ENCODE peak calls at places on chromosomes 6 and 20, in ten cellular contexts. K is fibroblast of lung; O is CD8-positive, alpha-beta memory T cell; T is mesenchymal stem cell; Y is mesendoderm; G is PC-9; W is pancreas; H is tibial nerve; Q is NT2/D1; C is cardiac muscle cell. S is an unnamed sample. For H3K27me3 and H3K4me1, the result is how much of the 10 kb centered on the place peaks cover.

GRCh38 chr6:165852676-165853075 is 189.6 kb upstream of the PDE10A start:
- DNase-seq in Y (no peak), Q (no peak), O (no peak), W (no peak), H (no peak), T (no peak), G (no peak), K (no peak), C (no peak), S (no peak)

GRCh38 chr6:47203968-47204611 is 105.6 kb downstream of the TNFRSF21 start:
- DNase-seq in K (no peak), W (no peak), Y (no peak), O (no peak), C (no peak), H (no peak), Q (no peak), G (no peak), T (no peak), S (no peak)

GRCh38 chr20:44247131-44247571 is at the start of gene GDAP1L1:
- DNase-seq in H (no peak), C (no peak), W (no peak), G (no peak), Y (peak), Q (no peak), K (no peak), O (no peak), T (no peak), S (no peak)

GRCh38 chr6:143206550-143206949 is 145.9 kb downstream of the AIG1 start:
- DNase-seq in Y (no peak), W (no peak), Q (no peak), O (no peak), H (no peak), T (no peak), C (no peak), K (no peak), G (no peak), S (no peak)

GRCh38 chr6:157269261-157269794 is 54.0 kb downstream of the TMEM242 start:
- DNase-seq in Y (no peak), T (peak), G (no peak), H (no peak), C (peak), O (no peak), K (peak), W (peak), Q (no peak), S (no peak)

GRCh38 chr6:70520575-70520974 is 46.2 kb upstream of the SDHAF4 start:
- DNase-seq in G (no peak), T (peak), H (no peak), Q (no peak), C (peak), O (peak), K (peak), Y (peak), W (no peak), S (no peak)

GRCh38 chr6:166906376-166907044 is 49.8 kb downstream of the RNASET2 start:
- DNase-seq in G (no peak), K (no peak), Y (no peak), O (no peak), Q (no peak), H (no peak), W (no peak), C (no peak), T (no peak), S (no peak)

GRCh38 chr20:5230544-5230943 is 86.2 kb downstream of the PROKR2 start:
- DNase-seq in T (no peak), Y (no peak), C (no peak), G (no peak), O (no peak), Q (no peak), W (no peak), K (no peak), H (no peak), S (no peak)

GRCh38 chr6:6875818-6876470 is 231.8 kb upstream of the RREB1 start:
- DNase-seq in T (peak), G (peak), K (peak), Y (no peak), W (no peak), O (no peak), H (no peak), Q (no peak), C (peak), S (no peak)

GRCh38 chr6:110366241-110366640 is 8.1 kb upstream of the METTL24 start:
- DNase-seq in Y (peak), O (no peak), G (no peak), Q (no peak), T (no peak), H (no peak), K (no peak), C (no peak), W (no peak), S (no peak)

GRCh38 chr6:44257007-44257752 is at the start of gene SLC35B2:
- DNase-seq in O (peak), G (peak), Y (peak), C (peak), K (peak), T (peak), H (peak), W (peak), Q (no peak), S (no peak)

GRCh38 chr6:41098366-41098765 is 25.6 kb downstream of the NFYA start:
- DNase-seq in H (no peak), K (no peak), Q (no peak), Y (no peak), W (no peak), G (no peak), T (no peak), C (peak), O (no peak), S (no peak)

GRCh38 chr6:170024940-170025339 is 265.9 kb downstream of the DLL1 start:
- DNase-seq in K (peak), Y (no peak), C (peak), G (no peak), H (no peak), Q (no peak), W (no peak), O (no peak), T (peak), S (no peak)

GRCh38 chr20:44532981-44533331 is 11.1 kb upstream of the SERINC3 start:
- DNase-seq in T (peak), G (peak), Q (no peak), O (peak), K (peak), C (no peak), W (no peak), H (no peak), Y (no peak), S (no peak)

GRCh38 chr6:169798764-169799473 is 47.5 kb downstream of the ERMARD start:
- DNase-seq in G (no peak), C (no peak), K (no peak), T (no peak), H (no peak), Y (no peak), O (no peak), W (no peak), Q (no peak), S (no peak)

GRCh38 chr6:116631379-116631990 is 15.2 kb downstream of the RSPH4A start:
- DNase-seq in G (no peak), Y (peak), T (no peak), Q (no peak), W (peak), O (no peak), K (no peak), H (no peak), C (peak), S (no peak)

GRCh38 chr20:37643400-37643799 is 50.4 kb upstream of the CTNNBL1 start:
- DNase-seq in T (no peak), W (no peak), G (no peak), Q (no peak), C (no peak), O (no peak), K (peak), H (no peak), Y (no peak), S (no peak)

GRCh38 chr6:109799664-109800063 is 108.6 kb downstream of the FIG4 start:
- DNase-seq in C (no peak), Q (no peak), K (peak), W (no peak), O (no peak), Y (no peak), G (peak), T (peak), H (no peak), S (no peak)

GRCh38 chr6:68636710-68637470 is 1.8 kb downstream of the ADGRB3 start:
- DNase-seq in Y (no peak), K (no peak), W (no peak), C (no peak), O (no peak), Q (no peak), T (no peak), G (no peak), H (no peak), S (no peak)
- H3K27me3 ChIP-seq in Y (under half), K (under half), W (under half), C (half or more), O (under half), Q (half or more), T (under half), G (under half), H (under half), S (under half)

GRCh38 chr6:36443951-36444428 is 1.2 kb downstream of the KCTD20 start:
- DNase-seq in O (peak), K (peak), Q (no peak), W (no peak), C (no peak), T (peak), H (no peak), Y (peak), G (no peak), S (no peak)

GRCh38 chr6:36445651-36446050 is 2.9 kb downstream of the KCTD20 start:
- DNase-seq in W (no peak), H (no peak), Q (no peak), C (peak), K (no peak), Y (no peak), G (no peak), O (no peak), T (no peak), S (no peak)

GRCh38 chr6:36443498-36443844 is 671 bp downstream of the KCTD20 start:
- DNase-seq in C (no peak), O (no peak), W (no peak), Y (no peak), G (no peak), T (no peak), H (no peak), Q (no peak), K (peak), S (no peak)

GRCh38 chr6:36442671-36443497 is at the start of the genes KCTD20 and PXT1:
- DNase-seq in H (peak), Y (peak), Q (no peak), W (peak), C (peak), K (peak), O (peak), T (peak), G (peak), S (no peak)

DNA sequence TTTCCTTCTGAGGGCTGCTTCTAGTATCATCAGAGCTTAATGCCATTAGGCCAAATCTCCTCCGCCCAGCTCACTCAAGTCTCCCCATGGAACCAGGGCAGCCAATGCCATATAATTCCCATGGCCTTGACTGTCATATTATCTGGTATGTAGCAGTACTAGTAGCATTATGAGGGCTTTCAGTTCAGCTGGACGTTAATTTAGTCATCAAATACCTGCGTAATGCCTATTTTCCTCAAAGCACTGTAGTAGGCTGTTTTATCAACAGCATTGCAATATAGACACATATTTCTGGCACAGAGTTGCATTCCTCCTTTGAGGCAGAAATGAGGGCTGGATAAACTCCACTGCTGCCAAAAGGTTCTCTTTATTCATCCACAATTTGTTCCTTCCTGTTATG is 1.7 kb downstream of the KCTD20 start:
- DNase-seq in G (no peak), H (no peak), Q (no peak), W (no peak), O (no peak), C (peak), K (peak), Y (no peak), T (peak), S (no peak)
- H3K4me3 ChIP-seq in G (peak), H (peak), Q (no peak), W (peak), O (peak), C (peak), K (no peak), Y (no peak), T (no peak), S (no peak)

GRCh38 chr20:43189614-43190331 is at the start of gene PTPRT:
- DNase-seq in Q (no peak), T (no peak), C (no peak), K (no peak), H (no peak), G (no peak), W (no peak), O (no peak), Y (no peak), S (no peak)
- H3K4me1 ChIP-seq in Q (under half), T (under half), C (under half), K (under half), H (under half), G (under half), W (under half), O (under half), Y (under half), S (under half)

DNA sequence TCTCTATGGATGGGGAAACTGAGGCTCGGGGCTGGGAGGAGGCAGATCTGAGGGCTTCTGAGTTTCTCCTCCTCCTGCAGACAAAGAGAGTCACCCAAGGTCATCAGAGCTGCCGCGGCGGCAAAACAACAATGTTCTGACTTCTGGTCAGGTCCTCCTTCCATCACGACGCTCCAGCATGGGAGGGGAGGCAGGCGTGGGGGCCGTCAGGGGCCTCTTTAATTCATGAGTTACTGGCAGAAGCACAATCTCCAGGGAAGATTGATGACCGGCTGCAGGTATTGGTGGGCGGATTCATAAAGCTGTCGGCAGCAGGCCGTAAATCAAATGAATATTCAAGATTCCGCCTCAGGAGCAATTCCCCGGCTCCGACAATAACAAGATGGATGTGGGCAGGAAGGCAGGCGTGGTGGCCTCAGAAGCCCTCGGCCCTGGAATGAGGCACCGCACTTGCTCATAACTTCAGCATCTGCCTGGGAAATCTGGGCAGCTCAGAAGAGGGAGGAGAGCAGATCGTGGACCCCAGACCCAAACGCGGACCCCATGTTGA is 19.1 kb downstream of the PCK1 start:
- DNase-seq in Y (no peak), W (no peak), K (no peak), O (no peak), Q (no peak), C (no peak), G (no peak), H (no peak), T (no peak), S (no peak)
- H3K27me3 ChIP-seq in Y (under half), W (under half), K (under half), O (under half), Q (under half), C (under half), G (half or more), H (under half), T (half or more), S (under half)

GRCh38 chr20:7078804-7079203 is 311.3 kb downstream of the BMP2 start:
- DNase-seq in T (no peak), W (no peak), Y (no peak), Q (no peak), G (no peak), O (no peak), H (no peak), K (no peak), C (no peak), S (no peak)

GRCh38 chr20:7085448-7085847 is 318.0 kb downstream of the BMP2 start:
- DNase-seq in W (no peak), G (no peak), K (peak), Y (no peak), O (no peak), Q (no peak), T (peak), H (no peak), C (peak), S (no peak)

GRCh38 chr20:7080472-7080871 is 313.0 kb downstream of the BMP2 start:
- DNase-seq in H (no peak), K (no peak), G (no peak), O (no peak), Q (no peak), W (no peak), C (no peak), Y (no peak), T (no peak), S (no peak)
- H3K4me3 ChIP-seq in H (no peak), K (no peak), G (no peak), O (no peak), Q (no peak), W (no peak), C (no peak), Y (no peak), T (no peak), S (no peak)

GRCh38 chr6:42224222-42225042 is 6.8 kb upstream of the MRPS10 start:
- DNase-seq in W (no peak), Y (no peak), O (no peak), T (peak), H (no peak), C (peak), K (peak), Q (no peak), G (peak), S (no peak)
- H3K4me1 ChIP-seq in W (under half), Y (under half), O (under half), T (under half), H (under half), C (under half), K (under half), Q (under half), G (half or more), S (under half)

GRCh38 chr6:108114861-108115597 is 40.5 kb upstream of the OSTM1 start:
- DNase-seq in K (peak), C (peak), Q (no peak), Y (peak), G (no peak), W (peak), H (no peak), T (peak), O (peak), S (no peak)
- H3K27me3 ChIP-seq in K (half or more), C (half or more), Q (half or more), Y (under half), G (under half), W (under half), H (under half), T (half or more), O (half or more), S (half or more)

GRCh38 chr20:48100483-48100882 is 315.2 kb upstream of the SULF2 start:
- DNase-seq in T (no peak), O (no peak), Y (no peak), Q (no peak), W (no peak), G (no peak), K (no peak), H (no peak), C (no peak), S (no peak)

GRCh38 chr20:48096957-48097890 is 311.9 kb upstream of the SULF2 start:
- DNase-seq in K (no peak), H (no peak), Q (no peak), O (no peak), T (no peak), C (no peak), G (no peak), Y (peak), W (peak), S (no peak)

GRCh38 chr20:48096212-48096875 is 311.1 kb upstream of the SULF2 start:
- DNase-seq in Y (no peak), K (no peak), O (no peak), C (no peak), G (no peak), T (no peak), W (no peak), H (no peak), Q (no peak), S (no peak)

GRCh38 chr20:48098099-48098498 is 312.8 kb upstream of the SULF2 start:
- DNase-seq in W (no peak), Y (no peak), K (no peak), H (no peak), Q (no peak), C (peak), O (no peak), G (no peak), T (peak), S (no peak)

DNA sequence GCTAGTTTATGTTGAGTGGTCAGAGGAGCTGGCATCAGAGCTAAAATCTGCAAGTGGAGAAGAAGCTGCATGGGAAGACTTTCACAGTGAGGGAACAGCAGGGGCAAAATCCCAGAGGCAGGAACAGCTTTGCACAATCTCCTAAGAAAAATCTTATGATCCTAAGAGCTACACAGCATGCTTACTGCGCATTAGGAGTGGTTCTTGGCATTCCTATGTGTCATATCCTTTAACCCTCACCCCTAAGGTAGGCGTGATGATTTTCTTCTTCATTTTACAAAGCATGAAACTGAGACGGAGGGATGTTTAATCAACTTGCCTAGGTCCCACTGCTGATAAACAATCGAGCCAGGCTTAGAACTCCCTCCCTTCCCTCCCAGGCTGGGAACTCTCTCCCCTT is 313.6 kb upstream of the SULF2 start:
- DNase-seq in K (no peak), C (peak), Y (no peak), O (no peak), T (peak), Q (no peak), W (no peak), G (no peak), H (no peak), S (no peak)
- H3K4me3 ChIP-seq in K (no peak), C (no peak), Y (no peak), O (no peak), T (no peak), Q (no peak), W (no peak), G (no peak), H (no peak), S (no peak)

S was measured in iPS DF 6.9.